ENCODE peak calls at places on chromosomes 4 and X, in six cellular contexts. O is ELF-1; H is HFF-Myc; K is Ammon's horn; A is stimulated activated CD4-positive, alpha-beta T cell treated with anti-CD3 and anti-CD28 coated beads, Interleukin-2, amount 100 ng/mL, for 48 hours; U is NCI-H1105. L is an unnamed sample.

GRCh38 chr4:46123872-46124755 is at the start of gene GABRG1:
- DNase-seq in O (no peak), H (no peak), K (peak), A (no peak), U (peak), L (no peak)

GRCh38 chr4:124931050-124931449 is 218.5 kb upstream of the ANKRD50 start:
- DNase-seq in O (no peak), H (no peak), K (no peak), A (no peak), U (no peak), L (no peak)

GRCh38 chrX:124388562-124388961 is 42.2 kb downstream of the SH2D1A start:
- DNase-seq in O (peak), H (no peak), K (peak), A (peak), U (peak), L (peak)

GRCh38 chr4:140044314-140044991 is 109.5 kb downstream of the MAML3 start:
- DNase-seq in O (no peak), H (no peak), K (peak), A (no peak), U (no peak), L (no peak)

GRCh38 chrX:103475381-103475780 is 43.9 kb downstream of the RAB40A start:
- DNase-seq in O (no peak), H (no peak), K (no peak), A (no peak), U (no peak), L (no peak)

GRCh38 chr4:4386296-4386735 is 586 bp upstream of the NSG1 start:
- DNase-seq in O (no peak), H (no peak), K (no peak), A (no peak), U (peak), L (no peak)

GRCh38 chr4:138646383-138646782 is 369.2 kb upstream of the NOCT start:
- DNase-seq in O (no peak), H (no peak), K (no peak), A (no peak), U (no peak), L (no peak)

GRCh38 chrX:65677954-65678469 is 10.6 kb downstream of the MSN start:
- DNase-seq in O (no peak), H (peak), K (peak), A (no peak), U (no peak), L (no peak)

GRCh38 chr4:102614801-102615200 is 113.6 kb downstream of the NFKB1 start:
- DNase-seq in O (peak), H (no peak), K (no peak), A (no peak), U (no peak), L (no peak)

GRCh38 chrX:110167952-110168451 is 149.9 kb downstream of the AMMECR1 start:
- DNase-seq in O (peak), H (no peak), K (peak), A (peak), U (no peak), L (peak)

GRCh38 chrX:97011540-97011939 is 127.8 kb downstream of the RPA4 start:
- DNase-seq in O (no peak), H (no peak), K (no peak), A (no peak), U (no peak), L (no peak)

GRCh38 chrX:4550018-4550417 is 836.6 kb upstream of the PRKX start:
- DNase-seq in O (peak), H (no peak), K (no peak), A (no peak), U (no peak), L (peak)

GRCh38 chr4:104394409-104394813 is 100.3 kb downstream of the CXXC4 start:
- DNase-seq in O (no peak), H (no peak), K (peak), A (no peak), U (no peak), L (no peak)

GRCh38 chr4:23930750-23931488 is 41.1 kb upstream of the PPARGC1A start:
- DNase-seq in O (peak), H (no peak), K (peak), A (no peak), U (no peak), L (no peak)

GRCh38 chr4:88211473-88212252 is 53.2 kb upstream of the ABCG2 start:
- DNase-seq in O (peak), H (peak), K (peak), A (peak), U (peak), L (peak)